ENCODE peak calls at places on chromosomes 13 and 19, in nine cellular contexts. S is fibroblast of the conjunctiva; O is glutamatergic neuron; P is right cardiac atrium; Y is RCC 7860; A is T-helper 1 cell; R is NCI-H1092; C is right lobe of liver; B is stimulated activated naive CD8-positive, alpha-beta T cell treated with anti-CD3 and anti-CD28 coated beads, Interleukin-15, Interleukin-2, amounts not matched to agents 100 U/mL and 50 U/mL, for 24 hours. K is an unnamed sample.
A peak's percentile ranks its signal among the peaks of the same experiment; 100 is the strongest.

GRCh38 chr13:33218426-33218825 is 67.1 kb downstream of the STARD13 start:
- DNase-seq in S (no peak), O (no peak), P (no peak), Y (no peak), A (no peak), R (no peak), C (no peak), B (no peak), K (no peak)

GRCh38 chr13:100388923-100389322 is 199.7 kb downstream of the GGACT start:
- DNase-seq in S (no peak), O (no peak), P (no peak), Y (no peak), A (no peak), R (no peak), C (no peak), B (no peak), K (no peak)

GRCh38 chr13:37442996-37443395 is 155.6 kb downstream of the POSTN start:
- DNase-seq in S (no peak), O (no peak), P (no peak), Y (no peak), A (no peak), R (no peak), C (no peak), B (no peak), K (no peak)

GRCh38 chr13:106710267-106710666 is 142.3 kb upstream of the ARGLU1 start:
- DNase-seq in S (peak; percentile 16), O (no peak), P (no peak), Y (no peak), A (no peak), R (no peak), C (no peak), B (no peak), K (no peak)

GRCh38 chr13:111219306-111219705 is 101.1 kb upstream of the TEX29 start:
- DNase-seq in S (no peak), O (no peak), P (peak; percentile 73), Y (no peak), A (no peak), R (no peak), C (no peak), B (no peak), K (no peak)

GRCh38 chr13:27079421-27079958 is 92.1 kb downstream of the USP12 start:
- DNase-seq in S (no peak), O (no peak), P (no peak), Y (peak; percentile 82), A (no peak), R (no peak), C (no peak), B (no peak), K (no peak)

GRCh38 chr19:46723471-46723870 is 6.6 kb upstream of the PRKD2 start:
- DNase-seq in S (no peak), O (no peak), P (no peak), Y (no peak), A (no peak), R (no peak), C (no peak), B (no peak), K (no peak)

GRCh38 chr13:48303331-48304131 is at the start of gene RB1:
- DNase-seq in S (peak; percentile 74), O (peak; percentile 86), P (peak; percentile 98), Y (peak; percentile 73), A (peak; percentile 90), R (peak; percentile 72), C (peak; percentile 95), B (peak; percentile 94), K (peak; percentile 87)

GRCh38 chr19:6006896-6007295 is 29.0 kb upstream of the RANBP3 start:
- DNase-seq in S (no peak), O (no peak), P (no peak), Y (no peak), A (no peak), R (no peak), C (no peak), B (no peak), K (no peak)

GRCh38 chr19:3243851-3244700 is 19.6 kb downstream of the CELF5 start:
- DNase-seq in S (peak; percentile 9), O (no peak), P (peak; percentile 75), Y (peak; percentile 13), A (peak; percentile 15), R (no peak), C (no peak), B (peak; percentile 62), K (no peak)

GRCh38 chr19:2561895-2562294 is 86.0 kb downstream of the GADD45B start:
- DNase-seq in S (no peak), O (no peak), P (peak; percentile 41), Y (no peak), A (peak; percentile 47), R (no peak), C (peak; percentile 43), B (peak; percentile 83), K (no peak)

GRCh38 chr19:2164020-2164988 is 571 bp downstream of the DOT1L start:
- DNase-seq in S (no peak), O (peak; percentile 38), P (peak; percentile 48), Y (no peak), A (no peak), R (no peak), C (peak; percentile 75), B (peak; percentile 59), K (no peak)

GRCh38 chr19:45514376-45515051 is 7.2 kb downstream of the VASP start:
- DNase-seq in S (no peak), O (no peak), P (peak; percentile 60), Y (no peak), A (no peak), R (no peak), C (peak; percentile 87), B (no peak), K (no peak)

GRCh38 chr13:56713656-56714055 is 427.1 kb upstream of the PRR20A start:
- DNase-seq in S (no peak), O (no peak), P (no peak), Y (no peak), A (no peak), R (no peak), C (no peak), B (no peak), K (no peak)

GRCh38 chr19:41307090-41307875 is 2.7 kb upstream of the CCDC97 start:
- DNase-seq in S (no peak), O (no peak), P (no peak), Y (no peak), A (no peak), R (no peak), C (no peak), B (no peak), K (no peak)

GRCh38 chr19:35512831-35513230 is 618 bp downstream of the DMKN start:
- DNase-seq in S (no peak), O (no peak), P (no peak), Y (no peak), A (no peak), R (no peak), C (no peak), B (no peak), K (no peak)

GRCh38 chr13:38952827-38953226 is 37.8 kb downstream of the STOML3 start:
- DNase-seq in S (no peak), O (no peak), P (no peak), Y (no peak), A (no peak), R (no peak), C (no peak), B (no peak), K (no peak)

GRCh38 chr13:77860621-77861020 is 58.0 kb downstream of the EDNRB start:
- DNase-seq in S (peak; percentile 9), O (no peak), P (no peak), Y (no peak), A (no peak), R (no peak), C (no peak), B (no peak), K (no peak)

GRCh38 chr19:34676697-34677385 is at the start of gene SCGB2B2:
- DNase-seq in S (peak; percentile 36), O (peak; percentile 53), P (no peak), Y (no peak), A (peak; percentile 68), R (peak; percentile 67), C (no peak), B (no peak), K (peak; percentile 99)

GRCh38 chr13:20525144-20525600 is 485 bp downstream of the CRYL1 start:
- DNase-seq in S (no peak), O (peak; percentile 33), P (peak; percentile 73), Y (no peak), A (no peak), R (peak; percentile 32), C (peak; percentile 65), B (peak; percentile 39), K (no peak)

GRCh38 chr19:49469828-49470614 is 4.0 kb upstream of the FLT3LG start:
- DNase-seq in S (no peak), O (peak; percentile 47), P (peak; percentile 74), Y (no peak), A (peak; percentile 78), R (no peak), C (no peak), B (peak; percentile 89), K (no peak)

GRCh38 chr13:67139551-67139950 is 90.6 kb downstream of the PCDH9 start:
- DNase-seq in S (no peak), O (no peak), P (no peak), Y (no peak), A (no peak), R (peak; percentile 18), C (no peak), B (no peak), K (no peak)